ENCODE peak calls at places on chromosomes 11 and 22, in five cellular contexts. One of them, this sample, is unnamed.

GRCh38 chr11:61917357-61918109 is at the start of gene RAB3IL1:
- DNase-seq in GM12878: no peak
- DNase-seq in K562: peak
- DNase-seq in A549: peak
- DNase-seq in SK-N-SH: peak
- DNase-seq in this sample: no peak

GRCh38 chr11:12694182-12694531 is 19.9 kb downstream of the TEAD1 start:
- DNase-seq in SK-N-SH: no peak
- DNase-seq in A549: peak
- DNase-seq in GM12878: no peak
- DNase-seq in K562: no peak
- DNase-seq in this sample: peak

GRCh38 chr11:135075740-135076139 is 663.7 kb upstream of the B3GAT1 start:
- DNase-seq in GM12878: no peak
- DNase-seq in A549: peak
- DNase-seq in K562: peak
- DNase-seq in SK-N-SH: no peak
- DNase-seq in this sample: peak

GRCh38 chr11:56396047-56396446 is 16.4 kb upstream of the OR5AL1 start:
- DNase-seq in SK-N-SH: no peak
- DNase-seq in GM12878: no peak
- DNase-seq in K562: no peak
- DNase-seq in A549: no peak
- DNase-seq in this sample: no peak

GRCh38 chr11:36239636-36240035 is 49.6 kb downstream of the COMMD9 start:
- DNase-seq in A549: no peak
- DNase-seq in K562: no peak
- DNase-seq in GM12878: no peak
- DNase-seq in SK-N-SH: no peak
- DNase-seq in this sample: no peak

GRCh38 chr22:18023509-18024275 is 669 bp downstream of the MICAL3 start:
- DNase-seq in SK-N-SH: peak
- DNase-seq in GM12878: no peak
- DNase-seq in A549: peak
- DNase-seq in K562: peak
- DNase-seq in this sample: peak

GRCh38 chr11:67273260-67273990 is 7.2 kb downstream of the GRK2 start:
- DNase-seq in A549: no peak
- DNase-seq in GM12878: no peak
- DNase-seq in SK-N-SH: no peak
- DNase-seq in K562: no peak
- DNase-seq in this sample: no peak

GRCh38 chr11:107928767-107929507 is 689 bp downstream of the RAB39A start:
- DNase-seq in SK-N-SH: peak
- DNase-seq in GM12878: no peak
- DNase-seq in A549: peak
- DNase-seq in K562: no peak
- DNase-seq in this sample: no peak

GRCh38 chr11:24575392-24575791 is 78.5 kb downstream of the LUZP2 start:
- DNase-seq in SK-N-SH: no peak
- DNase-seq in GM12878: no peak
- DNase-seq in K562: no peak
- DNase-seq in A549: peak
- DNase-seq in this sample: peak

GRCh38 chr22:23778576-23778900 is 5.9 kb downstream of the MMP11 start:
- DNase-seq in K562: no peak
- DNase-seq in SK-N-SH: no peak
- DNase-seq in A549: no peak
- DNase-seq in GM12878: no peak
- DNase-seq in this sample: no peak

GRCh38 chr11:119144825-119145476 is 3.9 kb upstream of the ABCG4 start:
- DNase-seq in SK-N-SH: peak
- DNase-seq in A549: peak
- DNase-seq in GM12878: no peak
- DNase-seq in K562: peak
- DNase-seq in this sample: peak

GRCh38 chr11:1752907-1753425 is 2.6 kb upstream of the IFITM10 start:
- DNase-seq in K562: no peak
- DNase-seq in SK-N-SH: peak
- DNase-seq in GM12878: no peak
- DNase-seq in A549: no peak
- DNase-seq in this sample: no peak
- TF ChIP-seq RCOR1 in K562: no peak
- TF ChIP-seq RCOR1 in SK-N-SH: no peak
- TF ChIP-seq RCOR1 in GM12878: no peak
- TF ChIP-seq RCOR1 in A549: no peak
- TF ChIP-seq RCOR1 in this sample: no peak

GRCh38 chr11:72755794-72756285 is 3.6 kb upstream of the ARAP1 start:
- DNase-seq in K562: no peak
- DNase-seq in A549: no peak
- DNase-seq in SK-N-SH: no peak
- DNase-seq in GM12878: no peak
- DNase-seq in this sample: no peak

GRCh38 chr11:72759468-72759867 is 7.3 kb upstream of the ARAP1 start:
- DNase-seq in SK-N-SH: no peak
- DNase-seq in GM12878: no peak
- DNase-seq in K562: no peak
- DNase-seq in A549: no peak
- DNase-seq in this sample: no peak

GRCh38 chr11:72758304-72758689 is 6.1 kb upstream of the ARAP1 start:
- DNase-seq in A549: no peak
- DNase-seq in SK-N-SH: no peak
- DNase-seq in GM12878: no peak
- DNase-seq in K562: peak
- DNase-seq in this sample: peak

GRCh38 chr11:72760543-72761400 is 8.6 kb upstream of the ARAP1 start:
- DNase-seq in A549: peak
- DNase-seq in K562: no peak
- DNase-seq in GM12878: no peak
- DNase-seq in SK-N-SH: no peak
- DNase-seq in this sample: peak

GRCh38 chr11:72758690-72759389 is 6.6 kb upstream of the ARAP1 start:
- DNase-seq in A549: no peak
- DNase-seq in K562: peak
- DNase-seq in GM12878: no peak
- DNase-seq in SK-N-SH: peak
- DNase-seq in this sample: peak
- TF ChIP-seq RCOR1 in A549: no peak
- TF ChIP-seq RCOR1 in K562: peak
- TF ChIP-seq RCOR1 in GM12878: no peak
- TF ChIP-seq RCOR1 in SK-N-SH: no peak
- TF ChIP-seq RCOR1 in this sample: peak

GRCh38 chr11:76551400-76551799 is 106.6 kb downstream of the EMSY start:
- DNase-seq in SK-N-SH: no peak
- DNase-seq in GM12878: no peak
- DNase-seq in K562: no peak
- DNase-seq in A549: no peak
- DNase-seq in this sample: no peak
- TF ChIP-seq RCOR1 in SK-N-SH: no peak
- TF ChIP-seq RCOR1 in GM12878: no peak
- TF ChIP-seq RCOR1 in K562: no peak
- TF ChIP-seq RCOR1 in A549: no peak
- TF ChIP-seq RCOR1 in this sample: no peak

DNA sequence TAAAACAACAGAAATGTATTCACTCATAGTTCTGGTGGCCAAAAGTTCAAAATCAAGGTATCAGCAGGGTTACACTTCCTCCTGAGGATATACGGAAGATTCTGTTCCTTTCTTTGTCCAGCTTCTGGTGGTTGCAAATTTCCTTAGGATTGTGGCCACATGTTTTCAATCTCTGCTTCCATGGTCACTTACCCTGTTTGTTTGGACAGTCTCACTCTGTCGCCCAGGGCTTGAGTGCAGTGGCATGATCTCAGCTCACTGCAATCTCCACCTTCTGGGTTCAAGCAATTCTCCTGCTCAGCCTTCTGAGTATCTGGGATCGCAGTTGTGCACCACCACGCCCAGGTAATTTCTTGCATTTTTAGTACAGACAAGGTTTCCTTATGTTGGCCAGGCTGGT is 534.3 kb downstream of the KCNA4 start:
- DNase-seq in GM12878: no peak
- DNase-seq in K562: no peak
- DNase-seq in A549: no peak
- DNase-seq in SK-N-SH: no peak
- DNase-seq in this sample: no peak
- TF ChIP-seq RCOR1 in GM12878: no peak
- TF ChIP-seq RCOR1 in K562: no peak
- TF ChIP-seq RCOR1 in A549: no peak
- TF ChIP-seq RCOR1 in SK-N-SH: no peak
- TF ChIP-seq RCOR1 in this sample: no peak

GRCh38 chr11:17861036-17861755 is 126.6 kb downstream of the KCNC1 start:
- DNase-seq in SK-N-SH: no peak
- DNase-seq in A549: no peak
- DNase-seq in GM12878: no peak
- DNase-seq in K562: no peak
- DNase-seq in this sample: peak
- TF ChIP-seq RCOR1 in SK-N-SH: no peak
- TF ChIP-seq RCOR1 in A549: no peak
- TF ChIP-seq RCOR1 in GM12878: no peak
- TF ChIP-seq RCOR1 in K562: no peak
- TF ChIP-seq RCOR1 in this sample: no peak

DNA sequence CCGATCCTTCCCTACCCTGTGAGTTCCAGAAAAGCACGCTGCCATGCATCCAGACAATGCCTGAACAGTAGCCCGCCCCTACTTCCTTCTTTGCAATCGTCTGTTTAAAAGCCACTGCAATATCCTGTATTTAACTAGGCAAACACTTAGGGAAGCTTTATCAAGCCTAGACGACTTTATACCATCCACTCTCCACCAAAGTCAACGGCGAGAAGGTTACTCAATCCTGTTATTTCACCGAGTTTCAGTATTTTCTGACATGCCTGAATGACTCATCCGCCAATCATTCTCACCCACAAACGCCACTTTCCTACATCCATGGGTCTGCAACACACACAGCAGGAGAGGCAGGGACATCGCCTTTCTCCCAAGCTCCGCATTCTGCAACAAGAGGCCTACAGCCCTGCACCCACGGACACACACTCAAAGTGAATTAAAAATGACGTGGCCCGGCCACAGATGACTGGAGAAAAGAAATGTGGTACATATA is 9.3 kb downstream of the CELSR1 start:
- DNase-seq in K562: no peak
- DNase-seq in A549: peak
- DNase-seq in SK-N-SH: no peak
- DNase-seq in GM12878: no peak
- DNase-seq in this sample: peak
- TF ChIP-seq RCOR1 in K562: no peak
- TF ChIP-seq RCOR1 in A549: no peak
- TF ChIP-seq RCOR1 in SK-N-SH: no peak
- TF ChIP-seq RCOR1 in GM12878: no peak
- TF ChIP-seq RCOR1 in this sample: no peak

DNA sequence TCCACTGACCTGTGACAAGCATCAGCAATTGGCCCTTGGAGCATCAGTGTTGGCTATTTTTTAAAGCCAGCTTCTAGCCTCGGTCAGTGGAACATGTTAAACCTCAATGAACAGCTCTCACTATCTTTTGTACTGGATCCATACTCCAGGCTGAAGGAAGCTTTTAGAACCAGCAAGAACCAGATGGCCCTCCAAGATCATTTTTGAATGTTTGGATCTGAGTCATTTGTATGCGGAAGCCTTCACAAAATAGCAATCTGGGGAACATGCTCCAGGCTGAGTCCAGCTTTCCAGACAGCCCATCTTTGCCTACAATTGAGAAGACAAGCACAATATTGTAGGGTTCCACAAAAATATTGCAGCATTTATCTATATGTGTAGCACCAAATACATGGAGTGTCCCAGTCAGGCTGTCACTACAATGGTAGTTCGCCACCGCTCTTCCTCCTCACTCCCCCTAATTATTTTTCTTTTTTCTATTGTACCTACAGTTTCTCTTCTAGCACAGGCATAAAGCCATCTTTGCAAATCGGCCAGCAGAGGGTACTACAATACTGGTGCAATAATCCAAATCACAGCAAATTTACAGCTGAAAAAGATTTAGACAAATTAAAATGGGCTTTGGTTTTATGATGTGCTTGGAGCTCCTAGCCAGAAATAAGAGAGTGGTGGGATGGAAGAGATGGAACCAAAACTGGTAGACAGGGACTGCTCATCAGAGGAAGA is 177.4 kb upstream of the BLID start:
- DNase-seq in GM12878: no peak
- DNase-seq in SK-N-SH: no peak
- DNase-seq in K562: no peak
- DNase-seq in A549: no peak
- DNase-seq in this sample: peak
- TF ChIP-seq RCOR1 in GM12878: no peak
- TF ChIP-seq RCOR1 in SK-N-SH: no peak
- TF ChIP-seq RCOR1 in K562: no peak
- TF ChIP-seq RCOR1 in A549: no peak
- TF ChIP-seq RCOR1 in this sample: no peak

GRCh38 chr11:27295928-27296327 is 67.1 kb downstream of the CCDC34 start:
- DNase-seq in A549: no peak
- DNase-seq in GM12878: no peak
- DNase-seq in K562: no peak
- DNase-seq in SK-N-SH: no peak
- DNase-seq in this sample: no peak

GRCh38 chr11:27292642-27293020 is 70.4 kb downstream of the CCDC34 start:
- DNase-seq in A549: no peak
- DNase-seq in SK-N-SH: no peak
- DNase-seq in GM12878: no peak
- DNase-seq in K562: no peak
- DNase-seq in this sample: no peak

GRCh38 chr11:27293500-27294417 is 69.3 kb downstream of the CCDC34 start:
- DNase-seq in GM12878: no peak
- DNase-seq in A549: no peak
- DNase-seq in SK-N-SH: no peak
- DNase-seq in K562: no peak
- DNase-seq in this sample: peak

GRCh38 chr11:27296406-27296994 is 66.5 kb downstream of the CCDC34 start:
- DNase-seq in A549: peak
- DNase-seq in SK-N-SH: peak
- DNase-seq in K562: peak
- DNase-seq in GM12878: no peak
- DNase-seq in this sample: peak

GRCh38 chr11:27294654-27295053 is 68.4 kb downstream of the CCDC34 start:
- DNase-seq in GM12878: no peak
- DNase-seq in SK-N-SH: no peak
- DNase-seq in K562: no peak
- DNase-seq in A549: no peak
- DNase-seq in this sample: no peak
- TF ChIP-seq RCOR1 in GM12878: no peak
- TF ChIP-seq RCOR1 in SK-N-SH: no peak
- TF ChIP-seq RCOR1 in K562: no peak
- TF ChIP-seq RCOR1 in A549: no peak
- TF ChIP-seq RCOR1 in this sample: no peak

DNA sequence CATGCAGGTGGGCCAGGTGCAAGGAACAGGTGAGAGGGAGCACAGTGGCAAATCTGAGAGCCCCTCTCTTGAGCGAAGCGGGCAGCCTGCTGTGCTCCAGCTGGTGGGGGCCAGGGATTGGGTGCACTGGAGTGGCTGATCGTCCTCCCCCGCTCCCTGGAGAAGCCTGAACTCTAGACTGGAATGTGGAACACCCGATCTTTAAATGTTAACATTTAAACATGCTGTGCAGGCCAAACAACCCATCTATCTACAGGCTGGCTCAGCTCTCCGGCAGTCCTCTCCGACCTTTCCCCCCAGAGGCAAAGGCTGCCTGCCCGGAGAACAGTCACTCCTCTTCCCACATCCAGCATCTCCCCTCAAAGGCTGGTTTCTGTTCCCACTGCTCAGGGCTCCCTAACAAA is 5.1 kb downstream of the MRGPRF start:
- DNase-seq in A549: peak
- DNase-seq in SK-N-SH: no peak
- DNase-seq in GM12878: no peak
- DNase-seq in K562: no peak
- DNase-seq in this sample: peak
- TF ChIP-seq RCOR1 in A549: no peak
- TF ChIP-seq RCOR1 in SK-N-SH: no peak
- TF ChIP-seq RCOR1 in GM12878: no peak
- TF ChIP-seq RCOR1 in K562: no peak
- TF ChIP-seq RCOR1 in this sample: no peak